ENCODE peak calls at places on chromosomes 3 and 15, in six cellular contexts. P is PC-3; N is psoas muscle; S is CD8-positive, alpha-beta T cell; L is transverse colon; I is neural progenitor cell. D is an unnamed sample.
A peak's percentile ranks its signal among the peaks of the same experiment; 100 is the strongest.

GRCh38 chr15:57772223-57772957 is 65.9 kb downstream of the POLR2M start:
- DNase-seq in I (peak; percentile 52), N (no peak), S (no peak), P (peak; percentile 68), L (no peak), D (no peak)

GRCh38 chr15:40083756-40084101 is 24.9 kb downstream of the BMF start:
- DNase-seq in N (no peak), P (no peak), S (no peak), I (no peak), L (no peak), D (no peak)

GRCh38 chr15:64014995-64015394 is 31.3 kb downstream of the DAPK2 start:
- DNase-seq in P (no peak), I (no peak), S (no peak), L (no peak), N (peak; percentile 67), D (no peak)

GRCh38 chr3:55488398-55489055 is 1.4 kb upstream of the WNT5A start:
- DNase-seq in S (no peak), L (peak; percentile 68), I (peak; percentile 75), P (peak; percentile 70), N (peak; percentile 66), D (no peak)

GRCh38 chr3:85172001-85172400 is 213.2 kb downstream of the CADM2 start:
- DNase-seq in L (no peak), P (no peak), N (no peak), I (no peak), S (no peak), D (no peak)

GRCh38 chr15:39154776-39155175 is 426.1 kb upstream of the THBS1 start:
- DNase-seq in S (no peak), L (no peak), I (no peak), N (no peak), P (no peak), D (no peak)

GRCh38 chr3:126693921-126694320 is 10.1 kb upstream of the CHCHD6 start:
- DNase-seq in P (no peak), S (no peak), L (no peak), I (no peak), N (no peak), D (no peak)

GRCh38 chr15:88894348-88894818 is 961 bp downstream of the HAPLN3 start:
- DNase-seq in P (peak; percentile 77), L (peak; percentile 74), S (peak; percentile 90), N (peak; percentile 64), I (peak; percentile 87), D (no peak)

GRCh38 chr3:127079211-127079610 is 96.3 kb downstream of the PLXNA1 start:
- DNase-seq in N (no peak), L (no peak), P (no peak), I (no peak), S (no peak), D (no peak)

GRCh38 chr15:45199136-45199810 is 11.5 kb upstream of the SHF start:
- DNase-seq in S (no peak), L (peak; percentile 47), I (peak; percentile 57), N (no peak), P (peak; percentile 26), D (no peak)

GRCh38 chr3:107877936-107878335 is 212.9 kb downstream of the CD47 start:
- DNase-seq in L (no peak), P (no peak), N (no peak), I (peak; percentile 18), S (no peak), D (no peak)

GRCh38 chr3:67940200-67940952 is 286.0 kb upstream of the SUCLG2 start:
- DNase-seq in N (no peak), I (no peak), L (peak; percentile 9), S (no peak), P (peak; percentile 16), D (no peak)

GRCh38 chr15:100457201-100457600 is 71.5 kb downstream of the CERS3 start:
- DNase-seq in S (no peak), I (peak; percentile 24), N (no peak), L (no peak), P (no peak), D (no peak)

GRCh38 chr3:45362161-45362560 is 26.2 kb upstream of the LARS2 start:
- DNase-seq in L (no peak), N (no peak), I (peak; percentile 60), P (no peak), S (no peak), D (no peak)

GRCh38 chr15:78064544-78064943 is 13.0 kb downstream of the TBC1D2B start:
- DNase-seq in N (no peak), L (no peak), S (no peak), I (no peak), P (no peak), D (no peak)

GRCh38 chr3:148513066-148513671 is 184.5 kb upstream of the AGTR1 start:
- DNase-seq in P (no peak), S (no peak), L (no peak), I (no peak), N (no peak), D (no peak)

GRCh38 chr3:126948980-126949535 is 33.9 kb upstream of the PLXNA1 start:
- DNase-seq in L (no peak), N (no peak), P (no peak), I (no peak), S (no peak), D (no peak)

GRCh38 chr3:57918123-57918837 is 89.9 kb upstream of the FLNB start:
- DNase-seq in N (no peak), L (no peak), P (peak; percentile 90), I (no peak), S (no peak), D (no peak)

GRCh38 chr15:67746022-67746421 is 79.3 kb upstream of the SKOR1 start:
- DNase-seq in I (no peak), P (no peak), L (no peak), N (no peak), S (no peak), D (no peak)

GRCh38 chr15:90872481-90873184 is 4.2 kb downstream of the FURIN start:
- DNase-seq in P (peak; percentile 69), S (peak; percentile 46), I (no peak), N (no peak), L (no peak), D (no peak)

GRCh38 chr15:89628791-89629715 is 26.2 kb downstream of the KIF7 start:
- DNase-seq in P (no peak), N (no peak), S (no peak), L (no peak), I (peak; percentile 11), D (no peak)

GRCh38 chr3:149021830-149022229 is 30.5 kb downstream of the GYG1 start:
- DNase-seq in S (no peak), I (no peak), P (no peak), L (no peak), N (no peak), D (no peak)

GRCh38 chr3:14785207-14786155 is 33.3 kb upstream of the FGD5 start:
- DNase-seq in S (no peak), N (no peak), I (no peak), L (no peak), P (no peak), D (no peak)

GRCh38 chr3:14784087-14784596 is 34.6 kb upstream of the FGD5 start:
- DNase-seq in P (no peak), L (no peak), I (peak; percentile 51), N (no peak), S (no peak), D (no peak)

GRCh38 chr3:14779069-14779685 is 39.6 kb upstream of the FGD5 start:
- DNase-seq in P (no peak), N (no peak), L (no peak), S (no peak), I (no peak), D (no peak)

GRCh38 chr3:14783480-14784086 is 35.2 kb upstream of the FGD5 start:
- DNase-seq in I (no peak), L (no peak), N (no peak), S (no peak), P (no peak), D (no peak)

DNA sequence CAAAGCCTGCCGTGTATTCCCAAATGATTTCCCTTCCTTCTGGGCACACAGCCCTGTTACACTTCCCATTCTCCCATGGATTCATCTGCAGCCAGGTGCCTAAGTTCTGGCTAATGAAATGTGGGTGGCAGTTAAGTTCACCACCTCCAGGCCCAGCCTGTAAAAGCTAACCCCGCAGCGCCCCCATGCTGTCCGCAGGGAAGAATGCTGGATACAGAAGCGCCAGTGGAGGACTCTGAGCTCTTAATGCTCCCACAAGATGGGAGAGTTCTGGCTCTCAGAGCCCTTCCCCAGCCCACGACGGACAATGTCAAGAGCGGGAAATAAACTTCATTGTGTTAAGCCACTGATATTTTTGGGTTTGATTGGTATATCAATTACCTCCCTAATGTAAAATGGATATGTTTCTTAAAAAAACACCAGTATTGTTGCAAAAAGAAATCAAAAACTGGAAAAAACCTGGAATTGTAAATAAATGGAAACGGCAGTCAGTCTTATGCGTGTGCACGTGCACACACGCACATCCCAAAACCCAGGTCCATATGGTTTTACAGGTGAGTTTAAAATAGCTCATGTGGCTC is 37.7 kb upstream of the FGD5 start:
- DNase-seq in P (peak; percentile 74), N (peak; percentile 35), S (no peak), L (peak; percentile 62), I (peak; percentile 80), D (no peak)
- TF ChIP-seq CTCF in P (peak; percentile 95), N (peak; percentile 33), S (no peak), L (peak; percentile 48), I (peak; percentile 85), D (peak; percentile 21)

GRCh38 chr3:72309626-72310025 is 524.7 kb upstream of the PROK2 start:
- DNase-seq in N (no peak), I (no peak), S (no peak), L (no peak), P (no peak), D (no peak)
- H3K36me3 ChIP-seq in N (no peaks in the 10 kb centered on the region), I (no peaks in the 10 kb centered on the region), S (no peaks in the 10 kb centered on the region), L (no peaks in the 10 kb centered on the region), P (no peaks in the 10 kb centered on the region), D (no peaks in the 10 kb centered on the region)

GRCh38 chr15:60020736-60021135 is 16.6 kb downstream of the FOXB1 start:
- DNase-seq in N (no peak), P (no peak), I (no peak), L (no peak), S (no peak), D (no peak)

GRCh38 chr15:60026555-60026954 is 22.4 kb downstream of the FOXB1 start:
- DNase-seq in I (no peak), P (no peak), S (no peak), L (no peak), N (no peak), D (no peak)

GRCh38 chr15:60021589-60022378 is 17.7 kb downstream of the FOXB1 start:
- DNase-seq in P (peak; percentile 60), I (no peak), N (no peak), S (no peak), L (no peak), D (no peak)

GRCh38 chr15:60017538-60018199 is 13.6 kb downstream of the FOXB1 start:
- DNase-seq in N (no peak), S (no peak), L (no peak), P (peak; percentile 45), I (no peak), D (no peak)

DNA sequence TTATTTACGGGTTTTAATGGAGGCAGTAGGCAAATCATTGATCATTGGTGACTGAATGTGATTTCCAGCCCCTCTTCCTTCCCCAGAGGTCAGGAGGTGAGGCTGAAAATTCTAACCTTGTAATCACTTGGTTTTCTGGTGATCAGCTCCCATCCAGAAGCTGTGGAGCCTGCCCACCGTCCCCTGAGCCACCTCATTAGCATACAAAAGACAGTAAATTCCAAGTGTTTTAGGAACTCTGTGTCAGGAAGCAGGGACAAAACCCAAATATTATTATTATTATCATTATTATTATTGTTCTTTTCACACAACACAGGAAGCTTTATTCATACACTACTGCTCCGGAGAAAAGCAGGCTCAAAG is 18.2 kb downstream of the FOXB1 start:
- DNase-seq in I (no peak), S (no peak), N (no peak), L (no peak), P (no peak), D (no peak)
- H3K27ac ChIP-seq in I (no peak overlapping the region), S (no peak overlapping the region), N (no peak overlapping the region), L (no peak overlapping the region), P (no peak overlapping the region), D (no peak overlapping the region)

GRCh38 chr3:194604837-194605236 is 28.4 kb downstream of the TMEM44 start:
- DNase-seq in P (peak; percentile 25), L (no peak), N (no peak), I (no peak), S (no peak), D (no peak)
- TF ChIP-seq CTCF in P (peak; percentile 63), L (no peak), N (no peak), I (peak; percentile 27), S (no peak), D (no peak)